ENCODE peak calls at places on chromosomes 2 and 18, in seven cellular contexts. Z is GM23248, L is transverse colon, E is lower lobe of right lung, Y is upper lobe of right lung, W is mesendoderm, K is gastrocnemius medialis. G is an unnamed sample.

GRCh38 chr2:40372278-40372580 is 79.7 kb downstream of the SLC8A1 start:
- DNase-seq in W (no peak), Z (peak; percentile 19), L (no peak), E (no peak), K (no peak), Y (no peak), G (no peak)

GRCh38 chr2:12501469-12502147 is 215.1 kb upstream of the TRIB2 start:
- DNase-seq in E (peak; percentile 55), K (peak; percentile 21), L (peak; percentile 34), Y (no peak), W (no peak), Z (peak; percentile 25), G (no peak)

GRCh38 chr18:9575558-9575957 is 38.8 kb downstream of the PPP4R1 start:
- DNase-seq in K (peak; percentile 68), Y (peak; percentile 64), E (peak; percentile 66), L (peak; percentile 82), Z (peak; percentile 87), W (peak; percentile 75), G (peak; percentile 62)

GRCh38 chr2:49248506-49248905 is 94.2 kb upstream of the FSHR start:
- DNase-seq in E (no peak), W (peak; percentile 70), Y (no peak), L (no peak), K (no peak), Z (peak; percentile 97), G (no peak)

GRCh38 chr2:202726070-202726469 is 91.3 kb downstream of the FAM117B start:
- DNase-seq in Y (no peak), L (no peak), E (no peak), K (no peak), W (no peak), Z (no peak), G (no peak)

GRCh38 chr2:189348369-189348768 is 92.9 kb upstream of the WDR75 start:
- DNase-seq in W (no peak), E (no peak), K (no peak), Y (no peak), L (no peak), Z (no peak), G (no peak)

GRCh38 chr2:47737191-47737975 is 45.6 kb upstream of the MSH6 start:
- DNase-seq in Y (no peak), K (no peak), L (no peak), Z (no peak), E (no peak), W (no peak), G (no peak)

GRCh38 chr2:59680863-59681262 is 872.6 kb downstream of the BCL11A start:
- DNase-seq in L (no peak), Z (no peak), E (no peak), K (peak; percentile 46), Y (no peak), W (no peak), G (no peak)

GRCh38 chr2:158413581-158413980 is 43.0 kb downstream of the CCDC148 start:
- DNase-seq in E (no peak), L (no peak), Y (no peak), Z (peak; percentile 20), W (no peak), K (no peak), G (no peak)

GRCh38 chr2:86221066-86221684 is 21.9 kb downstream of the MRPL35 start:
- DNase-seq in W (peak; percentile 70), K (no peak), L (peak; percentile 52), Y (no peak), E (no peak), Z (peak; percentile 63), G (no peak)

GRCh38 chr2:96427917-96428316 is 77.2 kb downstream of the NEURL3 start:
- DNase-seq in Y (no peak), Z (peak; percentile 87), E (no peak), L (no peak), W (peak; percentile 57), K (no peak), G (no peak)
- H3K27ac ChIP-seq in Y (no peak overlapping the region), Z (no peak overlapping the region), E (no peak overlapping the region), L (no peak overlapping the region), W (no peak overlapping the region), K (no peak overlapping the region), G (no peak overlapping the region)

DNA sequence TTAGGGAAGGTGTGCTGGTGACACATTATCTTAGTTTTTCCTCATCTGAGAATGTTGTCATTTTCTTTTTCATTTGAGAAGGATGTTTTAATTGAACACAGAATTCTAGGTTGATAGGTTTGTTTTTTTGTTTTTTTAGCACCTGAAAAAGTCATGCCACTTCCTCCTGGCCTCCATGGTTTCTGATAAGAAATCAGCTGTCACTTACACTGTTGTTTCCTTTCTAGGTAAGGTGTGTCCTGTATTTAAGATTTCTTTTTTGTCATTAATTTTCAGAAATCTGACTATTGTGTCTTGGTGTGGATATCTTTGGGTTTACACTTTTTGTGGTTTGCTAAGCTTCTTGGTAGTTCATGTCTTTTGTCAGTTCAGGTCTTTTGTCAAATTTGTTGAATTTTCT is 99.3 kb downstream of the ROCK1 start:
- DNase-seq in L (no peak), Z (peak; percentile 6), E (no peak), Y (no peak), K (no peak), W (peak; percentile 19), G (no peak)
- H3K36me3 ChIP-seq in L (peaks cover 48% of the 10 kb centered on the region), Z (peaks cover 58% of the 10 kb centered on the region), E (peaks cover 68% of the 10 kb centered on the region), Y (peaks cover 68% of the 10 kb centered on the region), K (peaks cover 3% of the 10 kb centered on the region), W (no peaks in the 10 kb centered on the region), G (peaks cover 6% of the 10 kb centered on the region)

DNA sequence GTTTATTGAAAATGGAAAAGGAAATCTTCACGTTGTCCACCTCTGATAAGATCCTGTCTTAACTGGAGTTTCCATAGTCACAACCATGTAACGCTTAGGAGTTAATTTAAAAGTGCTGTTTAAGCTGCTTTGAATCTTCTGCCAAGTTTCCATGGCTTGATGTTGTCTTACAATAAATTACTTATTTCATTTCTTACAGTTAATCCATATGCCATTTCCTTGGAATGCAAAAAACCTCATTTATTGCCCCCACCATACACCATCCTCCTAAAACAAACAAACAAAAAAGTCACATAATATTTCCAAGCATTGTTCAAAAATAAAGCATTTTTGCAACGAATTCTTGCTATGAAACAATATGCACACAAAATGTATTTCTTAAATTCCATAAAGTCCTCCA is 46.7 kb upstream of the PXDN start:
- DNase-seq in Y (no peak), W (no peak), L (no peak), Z (no peak), E (no peak), K (no peak), G (no peak)
- H3K27ac ChIP-seq in Y (no peak overlapping the region), W (no peak overlapping the region), L (peak overlapping the region; percentile 76), Z (no peak overlapping the region), E (no peak overlapping the region), K (no peak overlapping the region), G (no peak overlapping the region)

DNA sequence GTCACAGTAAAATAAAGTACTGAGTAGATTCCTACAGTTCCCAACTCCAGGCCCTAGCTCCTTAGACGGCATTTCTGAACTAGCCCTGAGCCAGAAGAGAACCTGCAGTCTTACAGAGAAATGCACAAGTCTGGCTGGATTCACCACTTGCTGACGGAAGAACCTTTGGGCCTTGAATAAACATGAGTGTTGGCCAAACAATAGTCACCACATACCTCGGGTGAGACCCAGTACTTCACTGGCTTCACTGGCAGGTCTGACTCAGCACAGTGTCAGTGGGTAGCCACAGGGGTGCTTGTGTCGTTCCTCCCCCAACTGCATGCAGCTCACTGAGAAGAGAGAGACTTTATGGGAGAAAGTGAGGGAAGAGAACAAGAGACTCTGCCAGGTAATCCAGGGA is 88.9 kb downstream of the TMEM185B start:
- DNase-seq in E (no peak), L (no peak), Y (no peak), K (no peak), W (peak; percentile 85), Z (peak; percentile 95), G (no peak)
- H3K36me3 ChIP-seq in E (peaks cover 11% of the 10 kb centered on the region), L (peaks cover 11% of the 10 kb centered on the region), Y (peaks cover 4% of the 10 kb centered on the region), K (no peaks in the 10 kb centered on the region), W (no peaks in the 10 kb centered on the region), Z (no peaks in the 10 kb centered on the region), G (peaks cover 20% of the 10 kb centered on the region)

GRCh38 chr2:144215207-144215606 is 304.7 kb downstream of the ZEB2 start:
- DNase-seq in K (no peak), W (no peak), L (no peak), E (no peak), Z (no peak), Y (no peak), G (no peak)

GRCh38 chr2:144215701-144216675 is 303.9 kb downstream of the ZEB2 start:
- DNase-seq in K (no peak), L (no peak), Y (no peak), W (no peak), Z (no peak), E (no peak), G (no peak)

GRCh38 chr2:144219979-144220378 is 299.9 kb downstream of the ZEB2 start:
- DNase-seq in L (no peak), Y (no peak), K (no peak), Z (no peak), E (no peak), W (no peak), G (no peak)

GRCh38 chr2:144213797-144214196 is 306.1 kb downstream of the ZEB2 start:
- DNase-seq in Z (no peak), L (no peak), W (no peak), K (no peak), E (no peak), Y (no peak), G (no peak)

GRCh38 chr2:144217853-144218633 is 301.9 kb downstream of the ZEB2 start:
- DNase-seq in W (no peak), Z (peak; percentile 43), L (no peak), K (no peak), Y (no peak), E (no peak), G (no peak)
- H3K27ac ChIP-seq in W (no peak overlapping the region), Z (no peak overlapping the region), L (no peak overlapping the region), K (no peak overlapping the region), Y (no peak overlapping the region), E (no peak overlapping the region), G (no peak overlapping the region)

GRCh38 chr2:168060956-168061750 is 186.2 kb downstream of the STK39 start:
- DNase-seq in L (no peak), K (no peak), Y (no peak), W (no peak), Z (peak; percentile 62), E (no peak), G (no peak)
- H3K36me3 ChIP-seq in L (peaks cover 6% of the 10 kb centered on the region), K (no peaks in the 10 kb centered on the region), Y (peaks cover 11% of the 10 kb centered on the region), W (no peaks in the 10 kb centered on the region), Z (no peaks in the 10 kb centered on the region), E (no peaks in the 10 kb centered on the region), G (no peaks in the 10 kb centered on the region)

G was measured in right lobe of liver.